ENCODE peak calls at places on chromosomes 6 and 20, in six cellular contexts. L is cardiac muscle cell, S is brain microvascular endothelial cell, M is neural crest cell, Y is left ventricle myocardium inferior, A is progenitor cell of endocrine pancreas. W is an unnamed sample.

GRCh38 chr6:33112148-33112547 is 36.4 kb downstream of the HLA-DPB1 start:
- DNase-seq in A (no peak), Y (no peak), S (peak; percentile 70), M (no peak), L (peak; percentile 72), W (peak; percentile 24)

GRCh38 chr20:62088258-62089127 is 22.8 kb upstream of the TAF4 start:
- DNase-seq in M (no peak), L (peak; percentile 84), Y (no peak), A (no peak), S (peak; percentile 93), W (no peak)

GRCh38 chr20:6750438-6750837 is 17.0 kb upstream of the BMP2 start:
- DNase-seq in S (no peak), L (no peak), Y (no peak), A (no peak), M (no peak), W (no peak)

GRCh38 chr6:57173886-57174510 is 1.9 kb downstream of the BAG2 start:
- DNase-seq in A (no peak), L (peak; percentile 77), S (peak; percentile 48), M (no peak), Y (no peak), W (no peak)

GRCh38 chr20:63006611-63007471 is at the start of gene BHLHE23:
- DNase-seq in L (peak; percentile 12), A (no peak), M (no peak), Y (peak; percentile 30), S (no peak), W (peak; percentile 88)

GRCh38 chr6:92777146-92777740 is 642.1 kb downstream of the EPHA7 start:
- DNase-seq in S (no peak), L (peak; percentile 44), A (no peak), M (no peak), Y (no peak), W (no peak)

GRCh38 chr6:6678185-6678671 is 89.7 kb downstream of the LY86 start:
- DNase-seq in M (no peak), S (peak; percentile 45), Y (no peak), A (no peak), L (peak; percentile 38), W (no peak)

GRCh38 chr6:53830356-53830755 is 35.6 kb downstream of the LRRC1 start:
- DNase-seq in Y (no peak), M (no peak), L (no peak), A (no peak), S (no peak), W (no peak)

GRCh38 chr6:13338038-13338437 is 9.7 kb upstream of the TBC1D7 start:
- DNase-seq in A (no peak), L (peak; percentile 48), Y (no peak), S (no peak), M (no peak), W (no peak)

GRCh38 chr6:149233056-149233715 is 84.3 kb upstream of the TAB2 start:
- DNase-seq in S (peak; percentile 86), M (no peak), L (peak; percentile 76), Y (no peak), A (no peak), W (no peak)

GRCh38 chr6:17020889-17021538 is 80.8 kb upstream of the STMND1 start:
- DNase-seq in A (no peak), Y (no peak), L (no peak), S (no peak), M (no peak), W (no peak)

GRCh38 chr6:85364354-85364753 is 85.5 kb upstream of the NT5E start:
- DNase-seq in S (peak; percentile 67), L (peak; percentile 18), A (no peak), Y (no peak), M (no peak), W (no peak)

GRCh38 chr6:52124126-52125121 is 37.0 kb upstream of the PKHD1 start:
- DNase-seq in A (no peak), S (no peak), Y (no peak), M (no peak), L (no peak), W (no peak)

GRCh38 chr6:39377530-39377929 is 55.0 kb upstream of the KCNK16 start:
- DNase-seq in S (peak; percentile 73), M (peak; percentile 61), Y (peak; percentile 28), L (peak; percentile 88), A (peak; percentile 34), W (peak; percentile 42)

GRCh38 chr6:170147832-170148708 is 142.8 kb downstream of the DLL1 start:
- DNase-seq in S (no peak), L (no peak), A (no peak), M (no peak), Y (no peak), W (no peak)

GRCh38 chr6:119647309-119647708 is 297.7 kb upstream of the MAN1A1 start:
- DNase-seq in L (peak; percentile 40), Y (no peak), S (no peak), A (no peak), M (no peak), W (no peak)

GRCh38 chr6:76876922-76877553 is 586.3 kb downstream of the HTR1B start:
- DNase-seq in M (peak; percentile 70), Y (no peak), S (peak; percentile 75), L (peak; percentile 85), A (peak; percentile 43), W (no peak)

GRCh38 chr20:61884571-61885389 is 180.9 kb downstream of the TAF4 start:
- DNase-seq in M (no peak), Y (no peak), A (no peak), S (no peak), L (no peak), W (no peak)

GRCh38 chr20:56003966-56004365 is 1.4 kb downstream of the CBLN4 start:
- DNase-seq in A (no peak), M (no peak), Y (no peak), S (no peak), L (no peak), W (no peak)

GRCh38 chr20:57957397-57958049 is 247.7 kb upstream of the PMEPA1 start:
- DNase-seq in S (peak; percentile 34), L (no peak), Y (no peak), M (no peak), A (no peak), W (no peak)

GRCh38 chr20:45036044-45036755 is 64.7 kb downstream of the KCNS1 start:
- DNase-seq in L (peak; percentile 58), Y (no peak), M (no peak), A (no peak), S (peak; percentile 56), W (no peak)

GRCh38 chr6:110295451-110296145 is 62.6 kb downstream of the METTL24 start:
- DNase-seq in S (no peak), A (no peak), L (no peak), Y (no peak), M (no peak), W (no peak)

GRCh38 chr6:37459981-37460800 is 27.2 kb downstream of the CMTR1 start:
- DNase-seq in S (no peak), M (no peak), Y (no peak), A (no peak), L (no peak), W (no peak)

GRCh38 chr6:113416166-113416565 is 441.0 kb upstream of the MARCKS start:
- DNase-seq in M (no peak), S (no peak), Y (no peak), L (no peak), A (no peak), W (no peak)

GRCh38 chr6:147504848-147505247 is 3.6 kb upstream of the SAMD5 start:
- DNase-seq in A (no peak), S (no peak), M (no peak), Y (no peak), L (no peak), W (no peak)

GRCh38 chr6:121615493-121615892 is 180.0 kb downstream of the GJA1 start:
- DNase-seq in A (no peak), M (no peak), Y (no peak), S (no peak), L (no peak), W (no peak)
- TF ChIP-seq CTCF in A (peak; percentile 36), M (peak; percentile 46), Y (peak; percentile 19), S (peak; percentile 57), L (no peak), W (no peak)

GRCh38 chr6:152727507-152727906 is 23.1 kb upstream of the VIP start:
- DNase-seq in S (no peak), A (no peak), Y (no peak), M (no peak), L (no peak), W (no peak)
- TF ChIP-seq CTCF in S (no peak), A (no peak), Y (no peak), M (no peak), L (no peak), W (peak; percentile 2)

DNA sequence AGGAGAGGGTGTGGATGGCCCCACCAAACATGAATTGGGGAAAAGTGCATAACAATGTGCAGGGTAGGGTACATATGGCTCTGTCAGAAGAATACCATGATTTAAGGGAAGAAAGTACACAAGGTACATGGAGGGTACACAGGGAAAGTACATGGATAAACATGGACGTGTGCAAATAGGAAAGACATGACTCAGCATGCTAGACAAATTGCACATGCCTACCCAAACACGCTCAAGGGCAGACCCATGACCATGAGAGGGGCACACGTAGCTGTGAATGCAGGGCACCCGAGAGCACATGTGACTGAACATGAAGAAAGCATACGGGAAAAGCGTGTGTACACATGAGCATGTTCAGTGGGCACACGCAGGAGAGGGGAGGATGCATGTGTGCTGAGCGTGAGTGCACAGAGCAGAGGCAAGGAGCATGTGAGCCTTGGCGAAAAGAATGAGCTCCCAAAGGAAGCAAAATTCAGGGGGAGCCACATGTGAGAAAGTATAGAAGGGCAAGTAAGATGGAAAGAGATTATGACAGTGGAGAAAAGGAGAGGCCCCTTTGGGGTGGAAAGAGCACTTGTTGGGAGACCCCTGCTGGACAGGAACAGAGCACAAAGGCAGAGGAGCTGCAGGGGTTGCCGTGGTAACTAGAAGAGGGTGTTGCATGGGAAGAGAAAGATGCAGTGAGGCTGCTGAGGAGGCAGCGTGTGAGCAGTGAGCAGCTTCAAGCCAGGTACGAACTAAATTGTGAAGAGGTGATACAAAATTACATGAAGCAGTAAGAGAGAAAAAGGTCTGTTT is 17.8 kb downstream of the OR2H2 start:
- DNase-seq in M (peak; percentile 34), A (no peak), L (peak; percentile 25), Y (no peak), S (peak; percentile 20), W (no peak)
- TF ChIP-seq CTCF in M (peak; percentile 51), A (peak; percentile 49), L (peak; percentile 28), Y (no peak), S (peak; percentile 64), W (no peak)

DNA sequence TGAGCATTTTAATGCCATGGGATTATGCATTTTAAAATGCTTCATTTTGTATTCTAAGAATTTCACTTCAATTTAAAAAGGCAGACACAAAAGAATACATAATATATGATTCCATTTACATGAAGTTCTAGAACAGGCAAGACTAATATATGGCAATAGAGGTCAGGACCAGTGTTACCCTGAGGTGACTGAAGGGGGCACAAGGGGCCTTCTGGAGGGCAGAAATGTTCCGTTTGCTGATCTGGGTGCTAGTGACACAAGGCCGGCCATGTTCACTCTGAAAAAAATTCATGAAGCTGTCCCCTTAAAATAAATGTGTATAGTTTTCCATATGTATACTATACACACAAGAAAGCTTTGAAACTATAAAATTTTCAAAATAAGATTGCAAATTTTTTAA is 28.5 kb downstream of the TASP1 start:
- DNase-seq in A (no peak), L (peak; percentile 5), Y (no peak), S (no peak), M (no peak), W (no peak)
- TF ChIP-seq CTCF in A (peak; percentile 44), L (no peak), Y (no peak), S (peak; percentile 9), M (peak; percentile 30), W (no peak)

W was measured in D721Med.